ENCODE peak calls at places on chromosomes 3 and 15, in four cellular contexts. One of them, this sample, is unnamed.

GRCh38 chr15:88909956-88910831 is 3.0 kb downstream of the MFGE8 start:
- DNase-seq in progenitor cell of endocrine pancreas: no peak
- DNase-seq in fibroblast of mammary gland: peak; percentile 88
- DNase-seq in heart right ventricle: peak; percentile 29
- DNase-seq in this sample: peak; percentile 6

GRCh38 chr3:30511524-30512278 is 94.7 kb upstream of the TGFBR2 start:
- DNase-seq in progenitor cell of endocrine pancreas: no peak
- DNase-seq in fibroblast of mammary gland: peak; percentile 98
- DNase-seq in heart right ventricle: no peak
- DNase-seq in this sample: no peak

GRCh38 chr15:42832577-42832976 is 88.0 kb downstream of the TTBK2 start:
- DNase-seq in fibroblast of mammary gland: peak; percentile 87
- DNase-seq in progenitor cell of endocrine pancreas: no peak
- DNase-seq in heart right ventricle: no peak
- DNase-seq in this sample: no peak

GRCh38 chr3:123272547-123272946 is 70.8 kb downstream of the SEC22A start:
- DNase-seq in progenitor cell of endocrine pancreas: no peak
- DNase-seq in heart right ventricle: no peak
- DNase-seq in fibroblast of mammary gland: peak; percentile 46
- DNase-seq in this sample: no peak

GRCh38 chr3:191020730-191021405 is 158.4 kb upstream of the GMNC start:
- DNase-seq in heart right ventricle: no peak
- DNase-seq in progenitor cell of endocrine pancreas: no peak
- DNase-seq in fibroblast of mammary gland: no peak
- DNase-seq in this sample: no peak

GRCh38 chr3:124064050-124064449 is 72.1 kb upstream of the ROPN1 start:
- DNase-seq in fibroblast of mammary gland: no peak
- DNase-seq in progenitor cell of endocrine pancreas: no peak
- DNase-seq in heart right ventricle: no peak
- DNase-seq in this sample: no peak

GRCh38 chr15:90592144-90592887 is 62.6 kb downstream of the CRTC3 start:
- DNase-seq in progenitor cell of endocrine pancreas: no peak
- DNase-seq in heart right ventricle: no peak
- DNase-seq in fibroblast of mammary gland: peak; percentile 91
- DNase-seq in this sample: no peak

GRCh38 chr15:38134252-38134651 is 118.4 kb upstream of the SPRED1 start:
- DNase-seq in progenitor cell of endocrine pancreas: no peak
- DNase-seq in heart right ventricle: no peak
- DNase-seq in fibroblast of mammary gland: no peak
- DNase-seq in this sample: no peak

GRCh38 chr15:68114356-68114755 is 60.2 kb downstream of the PIAS1 start:
- DNase-seq in progenitor cell of endocrine pancreas: no peak
- DNase-seq in fibroblast of mammary gland: peak; percentile 30
- DNase-seq in heart right ventricle: no peak
- DNase-seq in this sample: peak; percentile 18

GRCh38 chr3:99172736-99173657 is 271.5 kb upstream of the DCBLD2 start:
- DNase-seq in fibroblast of mammary gland: peak; percentile 81
- DNase-seq in heart right ventricle: no peak
- DNase-seq in progenitor cell of endocrine pancreas: no peak
- DNase-seq in this sample: peak; percentile 32

GRCh38 chr15:98881526-98882517 is 125.8 kb downstream of the PGPEP1L start:
- DNase-seq in fibroblast of mammary gland: peak; percentile 85
- DNase-seq in heart right ventricle: no peak
- DNase-seq in progenitor cell of endocrine pancreas: no peak
- DNase-seq in this sample: peak; percentile 58

GRCh38 chr3:158912188-158912587 is 110.3 kb downstream of the MFSD1 start:
- DNase-seq in progenitor cell of endocrine pancreas: no peak
- DNase-seq in heart right ventricle: no peak
- DNase-seq in fibroblast of mammary gland: peak; percentile 12
- DNase-seq in this sample: no peak

GRCh38 chr15:89898628-89899302 is 5.0 kb upstream of the AP3S2 start:
- DNase-seq in progenitor cell of endocrine pancreas: peak; percentile 26
- DNase-seq in fibroblast of mammary gland: peak; percentile 48
- DNase-seq in heart right ventricle: no peak
- DNase-seq in this sample: peak; percentile 78

GRCh38 chr15:78360958-78361714 is 21.0 kb downstream of the CRABP1 start:
- DNase-seq in progenitor cell of endocrine pancreas: no peak
- DNase-seq in heart right ventricle: no peak
- DNase-seq in fibroblast of mammary gland: no peak
- DNase-seq in this sample: no peak

GRCh38 chr3:76943058-76943457 is 96.8 kb upstream of the ROBO2 start:
- DNase-seq in fibroblast of mammary gland: no peak
- DNase-seq in progenitor cell of endocrine pancreas: no peak
- DNase-seq in heart right ventricle: no peak
- DNase-seq in this sample: no peak

GRCh38 chr3:72938471-72939265 is 50.8 kb downstream of the GXYLT2 start:
- DNase-seq in heart right ventricle: no peak
- DNase-seq in fibroblast of mammary gland: peak; percentile 94
- DNase-seq in progenitor cell of endocrine pancreas: no peak
- DNase-seq in this sample: peak; percentile 69

GRCh38 chr15:96477227-96477626 is 146.7 kb downstream of the NR2F2 start:
- DNase-seq in heart right ventricle: no peak
- DNase-seq in fibroblast of mammary gland: no peak
- DNase-seq in progenitor cell of endocrine pancreas: no peak
- DNase-seq in this sample: no peak
- TF ChIP-seq CTCF in heart right ventricle: no peak
- TF ChIP-seq CTCF in fibroblast of mammary gland: no peak
- TF ChIP-seq CTCF in progenitor cell of endocrine pancreas: no peak
- TF ChIP-seq CTCF in this sample: no peak

GRCh38 chr3:147356909-147357733 is 49.2 kb downstream of the ZIC4 start:
- DNase-seq in fibroblast of mammary gland: peak; percentile 3
- DNase-seq in heart right ventricle: no peak
- DNase-seq in progenitor cell of endocrine pancreas: no peak
- DNase-seq in this sample: no peak
- TF ChIP-seq CTCF in fibroblast of mammary gland: peak; percentile 23
- TF ChIP-seq CTCF in heart right ventricle: no peak
- TF ChIP-seq CTCF in progenitor cell of endocrine pancreas: peak; percentile 58
- TF ChIP-seq CTCF in this sample: no peak

GRCh38 chr3:88369767-88370166 is 220.0 kb downstream of the C3orf38 start:
- DNase-seq in heart right ventricle: peak; percentile 4
- DNase-seq in progenitor cell of endocrine pancreas: no peak
- DNase-seq in fibroblast of mammary gland: no peak
- DNase-seq in this sample: no peak
- TF ChIP-seq CTCF in heart right ventricle: no peak
- TF ChIP-seq CTCF in progenitor cell of endocrine pancreas: no peak
- TF ChIP-seq CTCF in fibroblast of mammary gland: no peak
- TF ChIP-seq CTCF in this sample: no peak

GRCh38 chr3:134312873-134313838 is 61.1 kb downstream of the AMOTL2 start:
- DNase-seq in fibroblast of mammary gland: peak; percentile 62
- DNase-seq in heart right ventricle: peak; percentile 84
- DNase-seq in progenitor cell of endocrine pancreas: peak; percentile 65
- DNase-seq in this sample: no peak
- TF ChIP-seq CTCF in fibroblast of mammary gland: no peak
- TF ChIP-seq CTCF in heart right ventricle: peak; percentile 64
- TF ChIP-seq CTCF in progenitor cell of endocrine pancreas: peak; percentile 62
- TF ChIP-seq CTCF in this sample: peak; percentile 11

DNA sequence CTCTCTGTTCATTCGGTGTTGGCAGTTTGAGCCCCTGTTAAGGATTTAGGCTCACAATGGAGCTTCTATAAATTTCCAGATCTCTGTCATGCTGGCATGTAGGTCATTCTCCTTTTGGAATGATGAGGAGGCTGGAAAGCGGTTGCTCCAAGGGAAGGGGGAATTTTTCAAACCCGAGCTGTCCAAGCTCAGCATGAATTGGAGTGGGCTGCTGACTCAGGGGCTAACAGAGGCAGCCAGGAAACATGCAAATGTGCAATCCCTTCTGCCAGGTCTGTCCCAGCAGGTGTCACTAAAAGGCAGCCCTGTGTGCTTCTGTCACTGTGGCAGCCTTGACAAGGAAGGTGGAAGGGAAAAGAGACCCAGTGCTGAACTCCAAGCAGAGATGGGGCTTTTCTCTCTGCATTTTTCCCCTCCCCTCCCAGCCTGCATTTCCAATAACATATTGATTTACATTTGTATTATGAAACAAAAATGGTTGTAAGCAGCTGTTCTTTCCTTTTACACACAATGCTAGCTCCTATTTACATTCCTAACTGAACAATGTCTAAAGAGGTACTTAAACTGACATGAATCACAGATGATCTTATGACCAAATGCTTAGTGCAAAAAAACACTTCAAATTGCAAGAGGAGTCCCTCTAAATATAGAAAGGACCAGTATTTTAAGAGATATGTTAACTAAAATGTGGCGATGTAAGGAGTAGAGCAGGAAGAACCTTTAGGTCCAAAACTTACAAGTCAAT is 84.4 kb upstream of the ATP10A start:
- DNase-seq in heart right ventricle: no peak
- DNase-seq in progenitor cell of endocrine pancreas: no peak
- DNase-seq in fibroblast of mammary gland: peak; percentile 20
- DNase-seq in this sample: no peak
- TF ChIP-seq CTCF in heart right ventricle: peak; percentile 22
- TF ChIP-seq CTCF in progenitor cell of endocrine pancreas: peak; percentile 31
- TF ChIP-seq CTCF in fibroblast of mammary gland: no peak
- TF ChIP-seq CTCF in this sample: no peak

GRCh38 chr3:184756151-184756681 is 44.4 kb upstream of the MAGEF1 start:
- DNase-seq in heart right ventricle: no peak
- DNase-seq in progenitor cell of endocrine pancreas: no peak
- DNase-seq in fibroblast of mammary gland: no peak
- DNase-seq in this sample: no peak

GRCh38 chr3:184758056-184758455 is 46.2 kb upstream of the MAGEF1 start:
- DNase-seq in heart right ventricle: no peak
- DNase-seq in progenitor cell of endocrine pancreas: no peak
- DNase-seq in fibroblast of mammary gland: no peak
- DNase-seq in this sample: no peak

GRCh38 chr3:184759666-184760200 is 47.9 kb upstream of the MAGEF1 start:
- DNase-seq in fibroblast of mammary gland: no peak
- DNase-seq in progenitor cell of endocrine pancreas: no peak
- DNase-seq in heart right ventricle: no peak
- DNase-seq in this sample: no peak

GRCh38 chr3:184755315-184755731 is 43.5 kb upstream of the MAGEF1 start:
- DNase-seq in fibroblast of mammary gland: no peak
- DNase-seq in heart right ventricle: no peak
- DNase-seq in progenitor cell of endocrine pancreas: no peak
- DNase-seq in this sample: no peak

DNA sequence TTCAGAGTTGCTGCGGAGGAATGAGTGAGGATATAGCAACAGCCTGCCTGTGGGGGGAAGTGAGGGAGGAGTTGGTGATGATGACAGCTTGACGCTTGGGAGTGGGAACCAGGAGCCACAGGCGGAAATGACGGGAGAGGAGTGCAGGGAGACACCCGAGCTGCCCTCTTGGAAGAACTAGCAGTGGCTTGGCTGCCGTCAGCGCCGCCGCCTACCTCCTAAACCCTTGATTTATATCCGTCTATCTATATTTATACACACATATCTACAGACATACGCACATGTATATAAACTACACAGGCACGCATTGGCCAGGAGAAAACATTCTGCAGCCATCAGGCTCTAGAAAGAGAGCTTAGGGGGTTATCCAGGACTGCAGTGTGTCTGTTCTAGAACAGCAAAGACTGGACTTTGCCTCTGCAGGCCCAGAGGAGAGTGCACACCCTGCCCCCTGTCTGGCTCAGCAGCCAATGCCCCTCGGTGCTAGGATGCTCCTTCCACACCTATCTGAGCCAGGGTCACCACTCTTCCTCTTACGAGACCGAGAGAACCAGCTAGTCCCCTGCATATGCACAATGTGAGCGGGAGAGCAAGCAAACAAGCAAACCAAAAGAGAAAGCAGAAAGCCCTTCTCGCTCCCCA is 45.3 kb upstream of the MAGEF1 start:
- DNase-seq in progenitor cell of endocrine pancreas: no peak
- DNase-seq in heart right ventricle: peak; percentile 51
- DNase-seq in fibroblast of mammary gland: peak; percentile 95
- DNase-seq in this sample: no peak
- TF ChIP-seq CTCF in progenitor cell of endocrine pancreas: no peak
- TF ChIP-seq CTCF in heart right ventricle: no peak
- TF ChIP-seq CTCF in fibroblast of mammary gland: no peak
- TF ChIP-seq CTCF in this sample: no peak